ENCODE peak calls at places on chromosomes 5 and 9, in four cellular contexts. One of them, this sample, is unnamed.

GRCh38 chr5:31412324-31412723 is 119.6 kb downstream of the DROSHA start:
- DNase-seq in neuronal stem cell: no peak
- DNase-seq in IMR-90: no peak
- DNase-seq in trophoblast cell: no peak
- DNase-seq in this sample: no peak

GRCh38 chr9:3954950-3955670 is 344.8 kb downstream of the GLIS3 start:
- DNase-seq in neuronal stem cell: no peak
- DNase-seq in IMR-90: peak; percentile 55
- DNase-seq in trophoblast cell: no peak
- DNase-seq in this sample: peak; percentile 40

GRCh38 chr9:107472581-107473335 is 16.8 kb downstream of the KLF4 start:
- DNase-seq in neuronal stem cell: peak; percentile 58
- DNase-seq in IMR-90: no peak
- DNase-seq in trophoblast cell: no peak
- DNase-seq in this sample: no peak

GRCh38 chr5:175872287-175873089 is 1.1 kb downstream of the CPLX2 start:
- DNase-seq in neuronal stem cell: no peak
- DNase-seq in IMR-90: no peak
- DNase-seq in trophoblast cell: no peak
- DNase-seq in this sample: peak; percentile 37

GRCh38 chr5:93151896-93152295 is 429.1 kb downstream of the NR2F1-AS1 start:
- DNase-seq in neuronal stem cell: no peak
- DNase-seq in IMR-90: no peak
- DNase-seq in trophoblast cell: no peak
- DNase-seq in this sample: no peak

GRCh38 chr9:130579738-130580463 is 524 bp downstream of the FUBP3 start:
- DNase-seq in neuronal stem cell: no peak
- DNase-seq in IMR-90: no peak
- DNase-seq in trophoblast cell: peak; percentile 18
- DNase-seq in this sample: peak; percentile 22

GRCh38 chr9:98962861-98963260 is 19.2 kb downstream of the COL15A1 start:
- DNase-seq in neuronal stem cell: no peak
- DNase-seq in IMR-90: peak; percentile 50
- DNase-seq in trophoblast cell: peak; percentile 88
- DNase-seq in this sample: peak; percentile 79

GRCh38 chr9:113309204-113309813 is 6.1 kb upstream of the RNF183 start:
- DNase-seq in neuronal stem cell: no peak
- DNase-seq in IMR-90: peak; percentile 59
- DNase-seq in trophoblast cell: peak; percentile 46
- DNase-seq in this sample: peak; percentile 25

GRCh38 chr5:167633931-167634341 is 657.5 kb upstream of the WWC1 start:
- DNase-seq in neuronal stem cell: no peak
- DNase-seq in IMR-90: peak; percentile 57
- DNase-seq in trophoblast cell: peak; percentile 80
- DNase-seq in this sample: no peak

GRCh38 chr9:19232830-19233194 is 2.3 kb downstream of the DENND4C start:
- DNase-seq in neuronal stem cell: no peak
- DNase-seq in IMR-90: peak; percentile 56
- DNase-seq in trophoblast cell: peak; percentile 25
- DNase-seq in this sample: no peak

GRCh38 chr9:109789582-109790360 is 9.8 kb downstream of the PALM2AKAP2 start:
- DNase-seq in neuronal stem cell: no peak
- DNase-seq in IMR-90: no peak
- DNase-seq in trophoblast cell: no peak
- DNase-seq in this sample: no peak

GRCh38 chr5:16819522-16820167 is 116.4 kb downstream of the MYO10 start:
- DNase-seq in neuronal stem cell: no peak
- DNase-seq in IMR-90: peak; percentile 86
- DNase-seq in trophoblast cell: peak; percentile 77
- DNase-seq in this sample: no peak

GRCh38 chr5:68245325-68245724 is 29.8 kb downstream of the PIK3R1 start:
- DNase-seq in neuronal stem cell: peak; percentile 15
- DNase-seq in IMR-90: peak; percentile 43
- DNase-seq in trophoblast cell: peak; percentile 41
- DNase-seq in this sample: no peak

GRCh38 chr5:38380522-38380921 is 122.2 kb downstream of the EGFLAM start:
- DNase-seq in neuronal stem cell: no peak
- DNase-seq in IMR-90: no peak
- DNase-seq in trophoblast cell: no peak
- DNase-seq in this sample: no peak

GRCh38 chr9:71910602-71911060 is 362 bp downstream of the ABHD17B start:
- DNase-seq in neuronal stem cell: no peak
- DNase-seq in IMR-90: no peak
- DNase-seq in trophoblast cell: no peak
- DNase-seq in this sample: no peak

GRCh38 chr9:757246-757881 is 84.1 kb upstream of the DMRT1 start:
- DNase-seq in neuronal stem cell: peak; percentile 18
- DNase-seq in IMR-90: peak; percentile 67
- DNase-seq in trophoblast cell: peak; percentile 41
- DNase-seq in this sample: peak; percentile 86

GRCh38 chr5:178839319-178839704 is 20.4 kb upstream of the ZNF354B start:
- DNase-seq in neuronal stem cell: no peak
- DNase-seq in IMR-90: no peak
- DNase-seq in trophoblast cell: peak; percentile 100
- DNase-seq in this sample: peak; percentile 42

GRCh38 chr5:174425271-174425963 is 299.0 kb upstream of the MSX2 start:
- DNase-seq in neuronal stem cell: no peak
- DNase-seq in IMR-90: no peak
- DNase-seq in trophoblast cell: no peak
- DNase-seq in this sample: peak; percentile 19

GRCh38 chr5:132849347-132849746 is 16.9 kb downstream of the GDF9 start:
- DNase-seq in neuronal stem cell: no peak
- DNase-seq in IMR-90: no peak
- DNase-seq in trophoblast cell: no peak
- DNase-seq in this sample: no peak

GRCh38 chr5:56549096-56549886 is 266.1 kb upstream of the MAP3K1 start:
- DNase-seq in neuronal stem cell: no peak
- DNase-seq in IMR-90: no peak
- DNase-seq in trophoblast cell: no peak
- DNase-seq in this sample: no peak

GRCh38 chr5:99191181-99191775 is 262.5 kb upstream of the CHD1 start:
- DNase-seq in neuronal stem cell: no peak
- DNase-seq in IMR-90: no peak
- DNase-seq in trophoblast cell: no peak
- DNase-seq in this sample: no peak

GRCh38 chr5:125559296-125559695 is 812.9 kb upstream of the ZNF608 start:
- DNase-seq in neuronal stem cell: no peak
- DNase-seq in IMR-90: peak; percentile 99
- DNase-seq in trophoblast cell: peak; percentile 86
- DNase-seq in this sample: no peak

GRCh38 chr5:130268489-130268888 is 364.2 kb downstream of the CHSY3 start:
- DNase-seq in neuronal stem cell: no peak
- DNase-seq in IMR-90: no peak
- DNase-seq in trophoblast cell: no peak
- DNase-seq in this sample: no peak

GRCh38 chr5:158992104-158992740 is 107.5 kb downstream of the EBF1 start:
- DNase-seq in neuronal stem cell: no peak
- DNase-seq in IMR-90: no peak
- DNase-seq in trophoblast cell: no peak
- DNase-seq in this sample: no peak

GRCh38 chr9:136346927-136347465 is 16.5 kb downstream of the DNLZ start:
- DNase-seq in neuronal stem cell: no peak
- DNase-seq in IMR-90: no peak
- DNase-seq in trophoblast cell: no peak
- DNase-seq in this sample: no peak
- H4K8ac ChIP-seq in neuronal stem cell: no peak overlapping the region
- H4K8ac ChIP-seq in IMR-90: no peak overlapping the region
- H4K8ac ChIP-seq in trophoblast cell: no peak overlapping the region
- H4K8ac ChIP-seq in this sample: no peak overlapping the region

GRCh38 chr5:154851351-154851750 is 948 bp upstream of the FAXDC2 start:
- DNase-seq in neuronal stem cell: no peak
- DNase-seq in IMR-90: no peak
- DNase-seq in trophoblast cell: no peak
- DNase-seq in this sample: no peak

GRCh38 chr5:154849791-154850201 is 607 bp downstream of the FAXDC2 start:
- DNase-seq in neuronal stem cell: no peak
- DNase-seq in IMR-90: peak; percentile 47
- DNase-seq in trophoblast cell: peak; percentile 29
- DNase-seq in this sample: no peak

GRCh38 chr5:154850255-154851062 is at the start of gene FAXDC2:
- DNase-seq in neuronal stem cell: peak; percentile 49
- DNase-seq in IMR-90: peak; percentile 88
- DNase-seq in trophoblast cell: peak; percentile 25
- DNase-seq in this sample: peak; percentile 85

GRCh38 chr5:154844800-154845199 is 5.6 kb downstream of the FAXDC2 start:
- DNase-seq in neuronal stem cell: no peak
- DNase-seq in IMR-90: no peak
- DNase-seq in trophoblast cell: no peak
- DNase-seq in this sample: no peak

GRCh38 chr5:154849261-154849660 is 1.1 kb downstream of the FAXDC2 start:
- DNase-seq in neuronal stem cell: no peak
- DNase-seq in IMR-90: no peak
- DNase-seq in trophoblast cell: no peak
- DNase-seq in this sample: no peak
- H3K4me3 ChIP-seq in neuronal stem cell: peak overlapping the region; percentile 54
- H3K4me3 ChIP-seq in IMR-90: no peak overlapping the region
- H3K4me3 ChIP-seq in trophoblast cell: no peak overlapping the region
- H3K4me3 ChIP-seq in this sample: no peak overlapping the region

GRCh38 chr5:34657550-34657921 is 1.4 kb downstream of the RAI14 start:
- DNase-seq in neuronal stem cell: no peak
- DNase-seq in IMR-90: peak; percentile 42
- DNase-seq in trophoblast cell: peak; percentile 57
- DNase-seq in this sample: peak; percentile 72
- H4K8ac ChIP-seq in neuronal stem cell: no peak overlapping the region
- H4K8ac ChIP-seq in IMR-90: peak overlapping the region; percentile 85
- H4K8ac ChIP-seq in trophoblast cell: peak overlapping the region; percentile 95
- H4K8ac ChIP-seq in this sample: no peak overlapping the region

GRCh38 chr9:120899490-120900037 is 22.6 kb upstream of the PHF19 start:
- DNase-seq in neuronal stem cell: no peak
- DNase-seq in IMR-90: no peak
- DNase-seq in trophoblast cell: no peak
- DNase-seq in this sample: no peak
- H3K4me3 ChIP-seq in neuronal stem cell: no peak overlapping the region
- H3K4me3 ChIP-seq in IMR-90: no peak overlapping the region
- H3K4me3 ChIP-seq in trophoblast cell: no peak overlapping the region
- H3K4me3 ChIP-seq in this sample: no peak overlapping the region

GRCh38 chr9:137083418-137084004 is 3.3 kb upstream of the MAN1B1 start:
- DNase-seq in neuronal stem cell: no peak
- DNase-seq in IMR-90: peak; percentile 97
- DNase-seq in trophoblast cell: peak; percentile 55
- DNase-seq in this sample: peak; percentile 72
- H4K8ac ChIP-seq in neuronal stem cell: no peak overlapping the region
- H4K8ac ChIP-seq in IMR-90: peak overlapping the region; percentile 65
- H4K8ac ChIP-seq in trophoblast cell: no peak overlapping the region
- H4K8ac ChIP-seq in this sample: no peak overlapping the region

GRCh38 chr9:126612329-126612812 is 1.4 kb upstream of the LMX1B start:
- DNase-seq in neuronal stem cell: no peak
- DNase-seq in IMR-90: no peak
- DNase-seq in trophoblast cell: no peak
- DNase-seq in this sample: no peak
- H3K4me3 ChIP-seq in neuronal stem cell: no peak overlapping the region
- H3K4me3 ChIP-seq in IMR-90: no peak overlapping the region
- H3K4me3 ChIP-seq in trophoblast cell: no peak overlapping the region
- H3K4me3 ChIP-seq in this sample: no peak overlapping the region

DNA sequence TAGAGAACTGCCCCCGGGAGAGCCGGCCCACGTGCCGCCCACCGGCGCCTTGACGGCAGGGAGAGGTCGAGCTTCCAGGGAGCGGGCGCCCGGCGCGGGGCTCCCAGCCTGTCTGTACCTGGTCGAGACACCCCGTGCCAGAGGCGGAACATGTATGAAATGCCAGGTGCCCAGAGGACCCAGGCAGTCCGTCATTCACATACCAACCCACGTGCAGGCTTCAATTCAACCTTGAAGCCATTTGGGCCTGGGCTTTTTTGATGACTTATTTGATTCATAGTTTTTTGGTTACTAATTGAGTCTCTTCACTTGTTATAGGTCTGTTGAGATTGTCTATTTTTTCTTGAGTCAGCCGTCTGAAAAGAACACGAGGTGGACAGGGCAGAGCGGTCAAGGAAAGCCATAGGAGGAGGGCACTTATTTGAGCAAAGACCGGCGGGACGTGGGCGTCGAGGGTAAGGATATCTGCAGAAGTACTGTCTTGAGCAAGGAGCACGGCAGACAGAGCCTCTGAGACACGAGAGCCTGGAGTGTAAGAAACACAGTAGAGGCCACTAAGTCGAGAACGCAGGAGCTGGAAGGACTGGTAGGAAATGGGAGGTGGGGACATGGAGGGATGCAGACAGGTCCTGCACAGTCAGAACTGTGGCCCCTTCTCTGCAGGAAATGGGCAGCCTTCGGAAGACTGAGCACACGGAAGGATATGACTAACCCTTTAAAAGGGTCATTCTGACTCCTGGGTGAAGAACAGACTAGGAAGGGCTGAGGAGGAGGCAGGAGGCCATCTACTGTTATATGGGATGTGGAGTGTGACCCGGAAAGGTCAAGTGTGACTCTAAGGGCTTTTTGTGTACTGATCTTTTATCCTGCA is 1.2 kb upstream of the CAMSAP1 start:
- DNase-seq in neuronal stem cell: no peak
- DNase-seq in IMR-90: no peak
- DNase-seq in trophoblast cell: no peak
- DNase-seq in this sample: no peak
- H4K8ac ChIP-seq in neuronal stem cell: no peak overlapping the region
- H4K8ac ChIP-seq in IMR-90: peak overlapping the region; percentile 56
- H4K8ac ChIP-seq in trophoblast cell: peak overlapping the region; percentile 88
- H4K8ac ChIP-seq in this sample: no peak overlapping the region

GRCh38 chr5:15499528-15500325 is at the start of gene FBXL7:
- DNase-seq in neuronal stem cell: peak; percentile 71
- DNase-seq in IMR-90: peak; percentile 75
- DNase-seq in trophoblast cell: peak; percentile 36
- DNase-seq in this sample: peak; percentile 88

GRCh38 chr5:15492545-15492944 is 7.4 kb upstream of the FBXL7 start:
- DNase-seq in neuronal stem cell: no peak
- DNase-seq in IMR-90: no peak
- DNase-seq in trophoblast cell: no peak
- DNase-seq in this sample: peak; percentile 19

GRCh38 chr5:15489571-15490235 is 10.3 kb upstream of the FBXL7 start:
- DNase-seq in neuronal stem cell: no peak
- DNase-seq in IMR-90: no peak
- DNase-seq in trophoblast cell: no peak
- DNase-seq in this sample: peak; percentile 23

GRCh38 chr5:15496886-15497285 is 3.1 kb upstream of the FBXL7 start:
- DNase-seq in neuronal stem cell: no peak
- DNase-seq in IMR-90: no peak
- DNase-seq in trophoblast cell: no peak
- DNase-seq in this sample: peak; percentile 32

GRCh38 chr5:15495026-15495425 is 5.0 kb upstream of the FBXL7 start:
- DNase-seq in neuronal stem cell: no peak
- DNase-seq in IMR-90: no peak
- DNase-seq in trophoblast cell: no peak
- DNase-seq in this sample: no peak
- H3K4me3 ChIP-seq in neuronal stem cell: no peak overlapping the region
- H3K4me3 ChIP-seq in IMR-90: no peak overlapping the region
- H3K4me3 ChIP-seq in trophoblast cell: no peak overlapping the region
- H3K4me3 ChIP-seq in this sample: no peak overlapping the region